ENCODE peak calls at places on chromosomes 13 and 19, in ten cellular contexts. E is GM23338, S is fibroblast of pulmonary artery, J is uterus, K is activated B cell treated with CpG ODN at 0.5 μM for 24 hours, V is AG09319, W is thoracic aorta, Y is upper lobe of right lung, L is heart right ventricle, U is epithelial cell of esophagus. X is an unnamed sample.

GRCh38 chr19:52936151-52936957 is 13.1 kb upstream of the ZNF888 start:
- DNase-seq in E (no peak), S (no peak), J (no peak), K (no peak), V (no peak), W (no peak), Y (no peak), L (no peak), U (no peak), X (no peak)

GRCh38 chr13:109773276-109773675 is 13.1 kb downstream of the IRS2 start:
- DNase-seq in E (no peak), S (no peak), J (no peak), K (no peak), V (no peak), W (no peak), Y (no peak), L (no peak), U (peak; percentile 80), X (no peak)

GRCh38 chr13:79108914-79109643 is 297.0 kb downstream of the RBM26 start:
- DNase-seq in E (no peak), S (no peak), J (no peak), K (no peak), V (no peak), W (no peak), Y (no peak), L (no peak), U (peak; percentile 15), X (no peak)

GRCh38 chr19:14081797-14082674 is 3.5 kb downstream of the C19orf67 start:
- DNase-seq in E (no peak), S (no peak), J (peak; percentile 56), K (no peak), V (no peak), W (no peak), Y (peak; percentile 89), L (peak; percentile 52), U (peak; percentile 85), X (peak; percentile 52)

GRCh38 chr13:24931450-24932217 is 164.3 kb upstream of the PABPC3 start:
- DNase-seq in E (peak; percentile 83), S (no peak), J (no peak), K (no peak), V (no peak), W (no peak), Y (no peak), L (no peak), U (no peak), X (no peak)

GRCh38 chr19:57841364-57841763 is 8.3 kb upstream of the ZNF587 start:
- DNase-seq in E (no peak), S (no peak), J (no peak), K (no peak), V (no peak), W (no peak), Y (no peak), L (no peak), U (no peak), X (no peak)

GRCh38 chr19:3651684-3652083 is 25.1 kb upstream of the CACTIN start:
- DNase-seq in E (no peak), S (no peak), J (no peak), K (no peak), V (no peak), W (no peak), Y (no peak), L (no peak), U (no peak), X (no peak)

GRCh38 chr19:35224681-35225604 is 3.6 kb downstream of the FAM187B start:
- DNase-seq in E (peak; percentile 76), S (no peak), J (no peak), K (peak; percentile 25), V (no peak), W (no peak), Y (peak; percentile 72), L (no peak), U (no peak), X (peak; percentile 16)

GRCh38 chr13:26380930-26381329 is 127.0 kb downstream of the CDK8 start:
- DNase-seq in E (no peak), S (no peak), J (no peak), K (no peak), V (no peak), W (no peak), Y (no peak), L (no peak), U (no peak), X (no peak)

GRCh38 chr19:56211718-56212117 is 9.6 kb downstream of the ZSCAN5C start:
- DNase-seq in E (peak; percentile 23), S (no peak), J (no peak), K (no peak), V (no peak), W (no peak), Y (no peak), L (no peak), U (no peak), X (no peak)

GRCh38 chr13:80070024-80070703 is 270.8 kb downstream of the SPRY2 start:
- DNase-seq in E (peak; percentile 61), S (no peak), J (no peak), K (no peak), V (no peak), W (no peak), Y (no peak), L (no peak), U (no peak), X (no peak)

GRCh38 chr19:1819211-1819975 is 7.3 kb upstream of the ATP8B3 start:
- DNase-seq in E (no peak), S (no peak), J (no peak), K (no peak), V (no peak), W (no peak), Y (no peak), L (no peak), U (no peak), X (no peak)

GRCh38 chr19:16370671-16371391 is 46.2 kb downstream of the KLF2 start:
- DNase-seq in E (no peak), S (no peak), J (no peak), K (no peak), V (no peak), W (no peak), Y (peak; percentile 61), L (no peak), U (no peak), X (no peak)

GRCh38 chr19:15534957-15535864 is 26.9 kb downstream of the CYP4F22 start:
- DNase-seq in E (no peak), S (no peak), J (no peak), K (no peak), V (no peak), W (no peak), Y (no peak), L (no peak), U (no peak), X (no peak)

GRCh38 chr13:24269803-24270202 is 39.6 kb upstream of the C1QTNF9 start:
- DNase-seq in E (no peak), S (no peak), J (no peak), K (no peak), V (no peak), W (no peak), Y (no peak), L (no peak), U (peak; percentile 13), X (no peak)

GRCh38 chr13:39692650-39693438 is 37.4 kb downstream of the COG6 start:
- DNase-seq in E (no peak), S (no peak), J (peak; percentile 31), K (no peak), V (no peak), W (no peak), Y (no peak), L (no peak), U (no peak), X (no peak)

GRCh38 chr13:39596685-39597084 is 6.3 kb downstream of the LHFPL6 start:
- DNase-seq in E (no peak), S (no peak), J (no peak), K (no peak), V (no peak), W (no peak), Y (no peak), L (no peak), U (no peak), X (no peak)

GRCh38 chr13:39051157-39051556 is 12.9 kb downstream of the NHLRC3 start:
- DNase-seq in E (peak; percentile 46), S (peak; percentile 67), J (no peak), K (no peak), V (no peak), W (no peak), Y (no peak), L (no peak), U (peak; percentile 40), X (peak; percentile 23)

GRCh38 chr13:113138792-113139551 is 16.4 kb downstream of the F10 start:
- DNase-seq in E (no peak), S (no peak), J (no peak), K (peak; percentile 1), V (no peak), W (no peak), Y (no peak), L (no peak), U (no peak), X (no peak)
- TF ChIP-seq CTCF in E (no peak), S (no peak), J (no peak), K (no peak), V (no peak), W (no peak), Y (no peak), L (no peak), U (no peak), X (no peak)

GRCh38 chr19:41159861-41160260 is 33.2 kb upstream of the CYP2S1 start:
- DNase-seq in E (no peak), S (no peak), J (no peak), K (no peak), V (no peak), W (no peak), Y (no peak), L (no peak), U (no peak), X (no peak)

GRCh38 chr19:41156207-41156606 is 36.8 kb upstream of the CYP2S1 start:
- DNase-seq in E (no peak), S (no peak), J (no peak), K (no peak), V (no peak), W (no peak), Y (no peak), L (no peak), U (peak; percentile 23), X (no peak)

GRCh38 chr19:41166888-41167804 is 25.9 kb upstream of the CYP2S1 start:
- DNase-seq in E (no peak), S (no peak), J (no peak), K (no peak), V (no peak), W (no peak), Y (no peak), L (no peak), U (no peak), X (no peak)

GRCh38 chr19:41161903-41162302 is 31.1 kb upstream of the CYP2S1 start:
- DNase-seq in E (peak; percentile 84), S (no peak), J (no peak), K (no peak), V (no peak), W (no peak), Y (no peak), L (no peak), U (no peak), X (no peak)
- TF ChIP-seq CTCF in E (peak; percentile 89), S (peak; percentile 4), J (no peak), K (no peak), V (no peak), W (no peak), Y (no peak), L (no peak), U (peak; percentile 18), X (no peak)

GRCh38 chr13:36346222-36347083 is at the start of gene SPART:
- DNase-seq in E (peak; percentile 92), S (peak; percentile 94), J (peak; percentile 96), K (peak; percentile 74), V (peak; percentile 83), W (peak; percentile 84), Y (peak; percentile 95), L (peak; percentile 93), U (peak; percentile 86), X (peak; percentile 90)
- TF ChIP-seq CTCF in E (peak; percentile 95), S (peak; percentile 92), J (peak; percentile 97), K (peak; percentile 90), V (peak; percentile 100), W (peak; percentile 93), Y (peak; percentile 97), L (peak; percentile 99), U (peak; percentile 91), X (peak; percentile 93)

GRCh38 chr19:18596752-18597157 is 8.2 kb downstream of the REX1BD start:
- DNase-seq in E (peak; percentile 87), S (peak; percentile 35), J (peak; percentile 43), K (no peak), V (no peak), W (no peak), Y (peak; percentile 77), L (no peak), U (no peak), X (no peak)
- TF ChIP-seq CTCF in E (no peak), S (no peak), J (no peak), K (no peak), V (no peak), W (no peak), Y (no peak), L (no peak), U (no peak), X (no peak)

X was measured in GM10248.